ENCODE peak calls at places on chromosomes 6 and 20, in five cellular contexts. One of them, this sample, is unnamed.

GRCh38 chr6:169979873-169980440 is 228.5 kb downstream of the ERMARD start:
- DNase-seq in NCI-H1105 treated with DMSO at 0.1 percent for 48 hours: no peak
- DNase-seq in ureter: no peak
- DNase-seq in T1000: no peak
- DNase-seq in stimulated activated CD4-positive, alpha-beta T cell treated with anti-CD3 and anti-CD28 coated beads, Interleukin-4, amount 100 ng/mL, for 1 hour: no peak
- DNase-seq in this sample: no peak

GRCh38 chr6:163391983-163392382 is 22.5 kb upstream of the QKI start:
- DNase-seq in NCI-H1105 treated with DMSO at 0.1 percent for 48 hours: no peak
- DNase-seq in ureter: no peak
- DNase-seq in T1000: no peak
- DNase-seq in stimulated activated CD4-positive, alpha-beta T cell treated with anti-CD3 and anti-CD28 coated beads, Interleukin-4, amount 100 ng/mL, for 1 hour: no peak
- DNase-seq in this sample: no peak

GRCh38 chr6:7899046-7899888 is 11.3 kb downstream of the TXNDC5 start:
- DNase-seq in NCI-H1105 treated with DMSO at 0.1 percent for 48 hours: no peak
- DNase-seq in ureter: no peak
- DNase-seq in T1000: no peak
- DNase-seq in stimulated activated CD4-positive, alpha-beta T cell treated with anti-CD3 and anti-CD28 coated beads, Interleukin-4, amount 100 ng/mL, for 1 hour: no peak
- DNase-seq in this sample: no peak

GRCh38 chr6:170291271-170292110 is 613 bp upstream of the DLL1 start:
- DNase-seq in NCI-H1105 treated with DMSO at 0.1 percent for 48 hours: peak; percentile 94
- DNase-seq in ureter: peak; percentile 69
- DNase-seq in T1000: no peak
- DNase-seq in stimulated activated CD4-positive, alpha-beta T cell treated with anti-CD3 and anti-CD28 coated beads, Interleukin-4, amount 100 ng/mL, for 1 hour: peak; percentile 38
- DNase-seq in this sample: no peak

GRCh38 chr6:155523821-155524238 is 68.2 kb upstream of the NOX3 start:
- DNase-seq in NCI-H1105 treated with DMSO at 0.1 percent for 48 hours: no peak
- DNase-seq in ureter: no peak
- DNase-seq in T1000: no peak
- DNase-seq in stimulated activated CD4-positive, alpha-beta T cell treated with anti-CD3 and anti-CD28 coated beads, Interleukin-4, amount 100 ng/mL, for 1 hour: no peak
- DNase-seq in this sample: no peak

GRCh38 chr6:30490031-30490876 is 945 bp downstream of the HLA-E start:
- DNase-seq in NCI-H1105 treated with DMSO at 0.1 percent for 48 hours: peak; percentile 41
- DNase-seq in ureter: peak; percentile 84
- DNase-seq in T1000: peak; percentile 46
- DNase-seq in stimulated activated CD4-positive, alpha-beta T cell treated with anti-CD3 and anti-CD28 coated beads, Interleukin-4, amount 100 ng/mL, for 1 hour: peak; percentile 87
- DNase-seq in this sample: no peak

GRCh38 chr6:165662671-165663282 is at the start of gene PDE10A:
- DNase-seq in NCI-H1105 treated with DMSO at 0.1 percent for 48 hours: peak; percentile 67
- DNase-seq in ureter: no peak
- DNase-seq in T1000: peak; percentile 51
- DNase-seq in stimulated activated CD4-positive, alpha-beta T cell treated with anti-CD3 and anti-CD28 coated beads, Interleukin-4, amount 100 ng/mL, for 1 hour: no peak
- DNase-seq in this sample: no peak

GRCh38 chr6:30283761-30284160 is 43.0 kb upstream of the TRIM39 start:
- DNase-seq in NCI-H1105 treated with DMSO at 0.1 percent for 48 hours: no peak
- DNase-seq in ureter: no peak
- DNase-seq in T1000: no peak
- DNase-seq in stimulated activated CD4-positive, alpha-beta T cell treated with anti-CD3 and anti-CD28 coated beads, Interleukin-4, amount 100 ng/mL, for 1 hour: no peak
- DNase-seq in this sample: no peak

GRCh38 chr6:155347800-155348199 is 33.5 kb upstream of the TFB1M start:
- DNase-seq in NCI-H1105 treated with DMSO at 0.1 percent for 48 hours: no peak
- DNase-seq in ureter: no peak
- DNase-seq in T1000: no peak
- DNase-seq in stimulated activated CD4-positive, alpha-beta T cell treated with anti-CD3 and anti-CD28 coated beads, Interleukin-4, amount 100 ng/mL, for 1 hour: no peak
- DNase-seq in this sample: no peak

GRCh38 chr20:14582855-14583254 is 245.4 kb upstream of the FLRT3 start:
- DNase-seq in NCI-H1105 treated with DMSO at 0.1 percent for 48 hours: no peak
- DNase-seq in ureter: no peak
- DNase-seq in T1000: peak; percentile 9
- DNase-seq in stimulated activated CD4-positive, alpha-beta T cell treated with anti-CD3 and anti-CD28 coated beads, Interleukin-4, amount 100 ng/mL, for 1 hour: no peak
- DNase-seq in this sample: no peak

GRCh38 chr20:61436268-61436667 is 184.2 kb downstream of the CDH4 start:
- DNase-seq in NCI-H1105 treated with DMSO at 0.1 percent for 48 hours: no peak
- DNase-seq in ureter: no peak
- DNase-seq in T1000: no peak
- DNase-seq in stimulated activated CD4-positive, alpha-beta T cell treated with anti-CD3 and anti-CD28 coated beads, Interleukin-4, amount 100 ng/mL, for 1 hour: no peak
- DNase-seq in this sample: peak; percentile 16

GRCh38 chr6:104955491-104955890 is 1.4 kb upstream of the LIN28B start:
- DNase-seq in NCI-H1105 treated with DMSO at 0.1 percent for 48 hours: no peak
- DNase-seq in ureter: no peak
- DNase-seq in T1000: no peak
- DNase-seq in stimulated activated CD4-positive, alpha-beta T cell treated with anti-CD3 and anti-CD28 coated beads, Interleukin-4, amount 100 ng/mL, for 1 hour: no peak
- DNase-seq in this sample: no peak

GRCh38 chr20:11144114-11144513 is 470.3 kb upstream of the JAG1 start:
- DNase-seq in NCI-H1105 treated with DMSO at 0.1 percent for 48 hours: no peak
- DNase-seq in ureter: no peak
- DNase-seq in T1000: no peak
- DNase-seq in stimulated activated CD4-positive, alpha-beta T cell treated with anti-CD3 and anti-CD28 coated beads, Interleukin-4, amount 100 ng/mL, for 1 hour: no peak
- DNase-seq in this sample: no peak

GRCh38 chr6:132961122-132961521 is 146.8 kb downstream of the RPS12 start:
- DNase-seq in NCI-H1105 treated with DMSO at 0.1 percent for 48 hours: no peak
- DNase-seq in ureter: no peak
- DNase-seq in T1000: peak; percentile 14
- DNase-seq in stimulated activated CD4-positive, alpha-beta T cell treated with anti-CD3 and anti-CD28 coated beads, Interleukin-4, amount 100 ng/mL, for 1 hour: no peak
- DNase-seq in this sample: no peak

GRCh38 chr20:33697129-33697528 is 10.9 kb upstream of the E2F1 start:
- DNase-seq in NCI-H1105 treated with DMSO at 0.1 percent for 48 hours: no peak
- DNase-seq in ureter: no peak
- DNase-seq in T1000: no peak
- DNase-seq in stimulated activated CD4-positive, alpha-beta T cell treated with anti-CD3 and anti-CD28 coated beads, Interleukin-4, amount 100 ng/mL, for 1 hour: no peak
- DNase-seq in this sample: no peak

GRCh38 chr20:64148581-64148980 is 15.7 kb upstream of the MYT1 start:
- DNase-seq in NCI-H1105 treated with DMSO at 0.1 percent for 48 hours: no peak
- DNase-seq in ureter: no peak
- DNase-seq in T1000: no peak
- DNase-seq in stimulated activated CD4-positive, alpha-beta T cell treated with anti-CD3 and anti-CD28 coated beads, Interleukin-4, amount 100 ng/mL, for 1 hour: no peak
- DNase-seq in this sample: no peak

GRCh38 chr6:170091639-170092579 is 199.0 kb downstream of the DLL1 start:
- DNase-seq in NCI-H1105 treated with DMSO at 0.1 percent for 48 hours: no peak
- DNase-seq in ureter: peak; percentile 13
- DNase-seq in T1000: no peak
- DNase-seq in stimulated activated CD4-positive, alpha-beta T cell treated with anti-CD3 and anti-CD28 coated beads, Interleukin-4, amount 100 ng/mL, for 1 hour: no peak
- DNase-seq in this sample: peak; percentile 14

GRCh38 chr6:43705996-43706395 is 18.4 kb upstream of the MRPS18A start:
- DNase-seq in NCI-H1105 treated with DMSO at 0.1 percent for 48 hours: no peak
- DNase-seq in ureter: no peak
- DNase-seq in T1000: no peak
- DNase-seq in stimulated activated CD4-positive, alpha-beta T cell treated with anti-CD3 and anti-CD28 coated beads, Interleukin-4, amount 100 ng/mL, for 1 hour: no peak
- DNase-seq in this sample: no peak

GRCh38 chr20:64223526-64224067 is 32.0 kb upstream of the PCMTD2 start:
- DNase-seq in NCI-H1105 treated with DMSO at 0.1 percent for 48 hours: no peak
- DNase-seq in ureter: no peak
- DNase-seq in T1000: no peak
- DNase-seq in stimulated activated CD4-positive, alpha-beta T cell treated with anti-CD3 and anti-CD28 coated beads, Interleukin-4, amount 100 ng/mL, for 1 hour: no peak
- DNase-seq in this sample: no peak

GRCh38 chr6:129183681-129184216 is 300.8 kb downstream of the LAMA2 start:
- DNase-seq in NCI-H1105 treated with DMSO at 0.1 percent for 48 hours: no peak
- DNase-seq in ureter: no peak
- DNase-seq in T1000: no peak
- DNase-seq in stimulated activated CD4-positive, alpha-beta T cell treated with anti-CD3 and anti-CD28 coated beads, Interleukin-4, amount 100 ng/mL, for 1 hour: no peak
- DNase-seq in this sample: no peak

GRCh38 chr20:57263127-57263609 is 3.3 kb downstream of the BMP7 start:
- DNase-seq in NCI-H1105 treated with DMSO at 0.1 percent for 48 hours: no peak
- DNase-seq in ureter: no peak
- DNase-seq in T1000: no peak
- DNase-seq in stimulated activated CD4-positive, alpha-beta T cell treated with anti-CD3 and anti-CD28 coated beads, Interleukin-4, amount 100 ng/mL, for 1 hour: no peak
- DNase-seq in this sample: no peak

GRCh38 chr20:43842126-43843020 is 72.3 kb upstream of the TOX2 start:
- DNase-seq in NCI-H1105 treated with DMSO at 0.1 percent for 48 hours: no peak
- DNase-seq in ureter: no peak
- DNase-seq in T1000: no peak
- DNase-seq in stimulated activated CD4-positive, alpha-beta T cell treated with anti-CD3 and anti-CD28 coated beads, Interleukin-4, amount 100 ng/mL, for 1 hour: no peak
- DNase-seq in this sample: no peak

GRCh38 chr6:29419516-29419915 is 4.8 kb downstream of the OR12D1 start:
- DNase-seq in NCI-H1105 treated with DMSO at 0.1 percent for 48 hours: no peak
- DNase-seq in ureter: no peak
- DNase-seq in T1000: no peak
- DNase-seq in stimulated activated CD4-positive, alpha-beta T cell treated with anti-CD3 and anti-CD28 coated beads, Interleukin-4, amount 100 ng/mL, for 1 hour: no peak
- DNase-seq in this sample: no peak

GRCh38 chr6:159828074-159828473 is 28.0 kb downstream of the PNLDC1 start:
- DNase-seq in NCI-H1105 treated with DMSO at 0.1 percent for 48 hours: peak; percentile 15
- DNase-seq in ureter: no peak
- DNase-seq in T1000: no peak
- DNase-seq in stimulated activated CD4-positive, alpha-beta T cell treated with anti-CD3 and anti-CD28 coated beads, Interleukin-4, amount 100 ng/mL, for 1 hour: no peak
- DNase-seq in this sample: no peak

This sample was measured in SK-N-MC.